ENCODE peak calls at places on chromosomes 6 and 20, in five cellular contexts. L is fibroblast of lung, H is ovary, S is colonic mucosa, M is heart right ventricle. W is an unnamed sample. For H3K4me1, the result is how much of the 10 kb centered on the place peaks cover.

GRCh38 chr6:145875496-145876244 is 61.1 kb upstream of the FBXO30 start:
- DNase-seq in H (no peak), L (no peak), S (no peak), M (no peak), W (no peak)

GRCh38 chr6:12233693-12234551 is 56.2 kb upstream of the EDN1 start:
- DNase-seq in L (peak), S (peak), M (no peak), H (no peak), W (no peak)

GRCh38 chr20:2626853-2627541 is 25.4 kb upstream of the NOP56 start:
- DNase-seq in H (no peak), S (peak), M (no peak), L (peak), W (no peak)

GRCh38 chr20:53678990-53679596 is 85.5 kb upstream of the ZNF217 start:
- DNase-seq in M (no peak), L (peak), S (no peak), H (no peak), W (no peak)

GRCh38 chr20:12984863-12985262 is 23.9 kb upstream of the SPTLC3 start:
- DNase-seq in H (no peak), M (no peak), L (no peak), S (no peak), W (no peak)

GRCh38 chr20:39103732-39104131 is 141.6 kb downstream of the DHX35 start:
- DNase-seq in S (no peak), H (no peak), M (no peak), L (peak), W (no peak)

GRCh38 chr6:158619922-158620801 is 24.4 kb downstream of the DYNLT1 start:
- DNase-seq in L (no peak), S (peak), H (no peak), M (no peak), W (no peak)

GRCh38 chr6:106046116-106046853 is 39.9 kb upstream of the PRDM1 start:
- DNase-seq in L (no peak), M (no peak), H (no peak), S (no peak), W (no peak)

GRCh38 chr20:49887828-49888340 is 27.4 kb downstream of the SPATA2 start:
- DNase-seq in M (no peak), L (no peak), S (no peak), H (no peak), W (no peak)

GRCh38 chr20:36658300-36658699 is 12.3 kb upstream of the SLA2 start:
- DNase-seq in H (no peak), S (no peak), M (no peak), L (no peak), W (no peak)

GRCh38 chr6:31729515-31729978 is 448 bp upstream of the DDAH2 start:
- DNase-seq in S (peak), L (peak), H (peak), M (peak), W (peak)

GRCh38 chr6:167292301-167293087 is 1.4 kb downstream of the UNC93A start:
- DNase-seq in S (no peak), L (no peak), M (no peak), H (no peak), W (no peak)

GRCh38 chr20:62354031-62354808 is 12.9 kb downstream of the LAMA5 start:
- DNase-seq in H (peak), S (no peak), L (no peak), M (peak), W (peak)

GRCh38 chr6:52921743-52922142 is 12.2 kb upstream of the GSTA3 start:
- DNase-seq in H (no peak), L (no peak), S (no peak), M (no peak), W (no peak)

GRCh38 chr20:62368629-62369507 is 1.8 kb upstream of the LAMA5 start:
- DNase-seq in M (peak), S (no peak), L (peak), H (no peak), W (peak)

GRCh38 chr6:146859206-146859605 is 260.4 kb downstream of the ADGB start:
- DNase-seq in H (no peak), S (no peak), L (no peak), M (no peak), W (no peak)

GRCh38 chr6:41184761-41185160 is 16.2 kb downstream of the TREML2 start:
- DNase-seq in H (no peak), M (no peak), L (no peak), S (no peak), W (no peak)

GRCh38 chr6:80676386-80676785 is 569.9 kb downstream of the BCKDHB start:
- DNase-seq in L (peak), H (no peak), S (no peak), M (no peak), W (no peak)

GRCh38 chr6:6694825-6695710 is 106.5 kb downstream of the LY86 start:
- DNase-seq in M (peak), S (peak), L (peak), H (peak), W (peak)

GRCh38 chr6:455835-456234 is 64.3 kb downstream of the IRF4 start:
- DNase-seq in S (no peak), H (no peak), M (no peak), L (no peak), W (no peak)

GRCh38 chr6:150666071-150666470 is 66.4 kb downstream of the PLEKHG1 start:
- DNase-seq in L (peak), H (no peak), S (no peak), M (no peak), W (no peak)

GRCh38 chr20:21661488-21662055 is 43.9 kb upstream of the PAX1 start:
- DNase-seq in H (no peak), S (no peak), L (no peak), M (no peak), W (no peak)

GRCh38 chr20:24746351-24746685 is 202.8 kb upstream of the CST7 start:
- DNase-seq in L (no peak), H (no peak), S (peak), M (no peak), W (no peak)

GRCh38 chr6:137165375-137166246 is 7.8 kb downstream of the IL22RA2 start:
- DNase-seq in M (peak), S (peak), H (no peak), L (no peak), W (no peak)

GRCh38 chr20:38032585-38033329 is 499 bp downstream of the TTI1 start:
- DNase-seq in S (peak), M (no peak), L (no peak), H (no peak), W (no peak)

GRCh38 chr6:88251261-88251660 is 85.1 kb upstream of the CNR1 start:
- DNase-seq in L (no peak), S (no peak), M (no peak), H (no peak), W (no peak)

GRCh38 chr6:49805246-49805645 is 18.2 kb upstream of the PGK2 start:
- DNase-seq in L (no peak), S (no peak), M (no peak), H (no peak), W (no peak)
- H3K4me1 ChIP-seq in L (under half), S (under half), M (under half), H (under half), W (under half)

GRCh38 chr20:35302421-35303335 is 10.5 kb upstream of the FAM83C start:
- DNase-seq in L (peak), S (no peak), M (no peak), H (no peak), W (no peak)

GRCh38 chr20:35303382-35303734 is 11.1 kb upstream of the FAM83C start:
- DNase-seq in L (no peak), M (no peak), H (no peak), S (no peak), W (no peak)

GRCh38 chr20:35304956-35305355 is 12.7 kb upstream of the FAM83C start:
- DNase-seq in S (no peak), L (no peak), M (no peak), H (no peak), W (no peak)

GRCh38 chr20:35305682-35306556 is 13.7 kb upstream of the FAM83C start:
- DNase-seq in L (peak), S (no peak), H (no peak), M (no peak), W (peak)

DNA sequence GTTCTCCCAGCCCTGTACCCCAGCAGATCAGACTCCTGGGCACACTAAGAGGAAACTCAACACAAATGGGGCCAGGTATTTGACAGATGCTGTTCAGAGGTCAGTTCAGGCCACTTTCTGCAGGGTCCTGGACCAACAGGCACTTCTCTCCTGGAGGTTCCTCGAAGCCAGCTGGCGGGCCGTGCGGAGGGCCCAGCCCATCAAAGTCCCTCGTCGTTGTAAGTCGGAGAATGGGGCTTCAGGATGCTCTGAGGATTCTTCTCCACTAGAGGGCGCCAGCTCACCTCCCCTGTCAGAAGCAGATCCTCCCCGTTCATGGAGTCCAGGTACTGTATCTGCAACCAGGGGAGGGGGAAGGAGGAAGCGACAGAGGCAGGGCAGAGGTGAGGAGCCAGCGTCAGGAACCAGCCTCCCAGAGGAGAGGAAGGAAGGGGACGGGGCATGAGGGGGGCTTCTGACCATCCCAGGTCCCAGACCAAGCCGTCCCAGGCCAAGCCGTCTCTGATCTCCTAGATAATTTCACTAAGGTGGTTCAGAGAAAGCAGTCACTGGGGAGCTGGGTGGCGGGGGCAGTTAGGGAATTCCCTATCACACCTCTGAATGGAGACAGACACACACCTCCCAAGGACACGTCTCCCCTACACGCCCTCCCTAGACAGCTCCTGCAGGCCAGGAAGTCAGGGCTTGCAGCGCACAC is 11.7 kb upstream of the FAM83C start:
- DNase-seq in L (peak), H (peak), S (peak), M (peak), W (peak)
- H3K27ac ChIP-seq in L (peak), H (no peak), S (no peak), M (no peak), W (peak)

GRCh38 chr20:51488331-51488730 is 54.2 kb downstream of the NFATC2 start:
- DNase-seq in M (no peak), L (peak), H (no peak), S (no peak), W (no peak)

GRCh38 chr20:51484141-51484815 is 58.2 kb downstream of the NFATC2 start:
- DNase-seq in S (no peak), L (no peak), M (no peak), H (no peak), W (no peak)

GRCh38 chr20:51487525-51488279 is 54.8 kb downstream of the NFATC2 start:
- DNase-seq in M (no peak), H (no peak), S (no peak), L (peak), W (no peak)

GRCh38 chr20:51487076-51487475 is 55.4 kb downstream of the NFATC2 start:
- DNase-seq in M (no peak), L (no peak), H (no peak), S (no peak), W (no peak)

DNA sequence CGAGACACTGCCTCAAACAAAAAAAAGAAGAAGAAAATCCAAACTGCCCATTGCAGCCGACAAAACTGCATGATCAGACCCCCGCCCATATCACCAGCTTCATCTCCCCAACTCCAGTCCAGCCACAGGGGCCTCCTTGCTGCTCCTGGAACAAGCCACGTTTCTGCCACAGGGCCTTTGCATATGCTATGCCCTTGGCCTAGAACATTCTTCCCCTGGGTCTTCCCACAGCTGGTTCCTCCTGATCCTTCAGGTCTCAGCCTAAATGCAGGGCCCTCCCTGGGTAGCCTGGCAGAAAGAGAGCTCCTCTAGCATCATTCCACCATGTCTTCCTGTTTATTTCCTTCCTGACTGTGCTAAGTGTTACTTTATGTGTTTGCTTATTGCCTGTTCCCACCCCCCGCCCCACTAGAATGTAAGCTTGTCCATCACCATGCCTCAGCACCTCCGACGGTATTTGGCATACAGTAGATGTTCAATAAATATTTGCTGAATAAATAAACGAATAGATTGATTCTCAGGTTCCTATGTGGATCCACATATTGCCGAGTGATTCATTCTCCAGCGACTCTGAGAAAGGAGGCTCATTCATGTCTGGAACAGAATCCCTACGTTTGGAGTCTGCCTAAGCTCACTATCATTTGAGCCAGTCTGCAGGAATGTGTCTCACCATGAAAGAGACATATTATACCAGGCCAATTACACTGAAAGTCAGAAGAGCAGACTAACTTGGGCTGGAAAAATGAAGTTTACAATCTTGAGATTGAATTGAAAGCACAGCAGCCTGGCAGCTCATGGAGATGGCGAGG is 56.1 kb downstream of the NFATC2 start:
- DNase-seq in M (no peak), H (no peak), L (no peak), S (no peak), W (no peak)
- H3K4me1 ChIP-seq in M (under half), H (under half), L (under half), S (under half), W (under half)

DNA sequence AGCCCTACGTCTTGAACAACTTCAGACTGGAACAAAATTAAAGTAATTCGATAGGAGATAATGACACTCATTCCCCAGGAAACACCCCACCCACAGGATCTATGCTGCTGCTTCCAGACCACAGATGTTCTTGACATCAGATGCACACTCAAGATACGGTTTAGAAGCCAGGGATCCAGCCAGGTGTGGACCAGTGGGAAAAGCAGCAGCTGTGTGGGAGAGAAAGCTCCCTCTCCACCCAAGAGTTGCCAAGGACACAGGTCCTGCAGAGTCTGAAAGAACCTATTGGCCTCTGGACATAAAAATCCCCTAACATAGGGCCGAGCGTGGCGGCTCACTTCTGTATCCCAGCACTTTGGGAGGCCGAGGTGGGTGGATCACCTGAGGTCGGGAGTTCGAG is 91.7 kb upstream of the NFATC2 start:
- DNase-seq in M (no peak), S (no peak), L (no peak), H (no peak), W (no peak)
- H3K27ac ChIP-seq in M (no peak), S (no peak), L (no peak), H (no peak), W (no peak)

GRCh38 chr6:142850653-142851434 is 94.1 kb downstream of the HIVEP2 start:
- DNase-seq in H (no peak), M (no peak), L (no peak), S (no peak), W (no peak)
- H3K4me1 ChIP-seq in H (under half), M (half or more), L (under half), S (under half), W (half or more)